ENCODE peak calls at places on chromosomes 16 and 17, in seven cellular contexts. N is endothelial cell, R is fibroblast of mammary gland, H is nephron progenitor cell, B is endothelial cell of umbilical vein, G is HCT116, M is uterus. D is an unnamed sample.

GRCh38 chr16:53147500-53148065 is 92.8 kb downstream of the CHD9 start:
- DNase-seq in R (no peak), G (no peak), H (no peak), B (peak; percentile 59), N (no peak), M (no peak), D (no peak)

GRCh38 chr17:42779942-42780815 is at the start of gene WNK4:
- DNase-seq in M (no peak), N (peak; percentile 32), B (peak; percentile 23), R (peak; percentile 46), H (peak; percentile 78), G (no peak), D (no peak)

GRCh38 chr17:62653002-62653830 is 25.7 kb downstream of the MRC2 start:
- DNase-seq in M (peak; percentile 74), R (peak; percentile 76), G (no peak), H (peak; percentile 81), B (peak; percentile 30), N (peak; percentile 53), D (peak; percentile 80)

GRCh38 chr16:175145-175949 is 1.1 kb upstream of the HBA1 start:
- DNase-seq in N (no peak), B (no peak), M (no peak), G (no peak), H (no peak), R (no peak), D (no peak)

GRCh38 chr17:33990943-33991706 is 264.0 kb upstream of the CCL2 start:
- DNase-seq in R (no peak), M (no peak), G (no peak), H (no peak), B (no peak), N (no peak), D (no peak)

GRCh38 chr17:58280480-58281217 is at the start of gene MPO:
- DNase-seq in G (no peak), H (no peak), M (no peak), N (no peak), R (no peak), B (no peak), D (no peak)

GRCh38 chr16:9966569-9967157 is 215.6 kb downstream of the GRIN2A start:
- DNase-seq in N (no peak), H (no peak), M (no peak), G (no peak), B (no peak), R (peak; percentile 47), D (no peak)

GRCh38 chr17:66789961-66790421 is 44.9 kb upstream of the CACNG5 start:
- DNase-seq in G (no peak), H (no peak), R (no peak), B (no peak), N (no peak), M (no peak), D (no peak)

GRCh38 chr17:19724501-19725420 is 8.4 kb upstream of the SLC47A2 start:
- DNase-seq in N (no peak), B (peak; percentile 44), H (no peak), G (no peak), M (peak; percentile 46), R (peak; percentile 8), D (peak; percentile 74)

GRCh38 chr17:2214047-2214717 is 89.4 kb downstream of the SMG6 start:
- DNase-seq in R (peak; percentile 95), B (peak; percentile 68), N (no peak), G (no peak), H (peak; percentile 34), M (peak; percentile 57), D (peak; percentile 69)

GRCh38 chr17:77738666-77739531 is 219.6 kb upstream of the TNRC6C start:
- DNase-seq in B (no peak), H (no peak), M (no peak), G (no peak), R (no peak), N (no peak), D (peak; percentile 89)

GRCh38 chr17:38879878-38880727 is 10.2 kb downstream of the LASP1 start:
- DNase-seq in R (peak; percentile 76), H (peak; percentile 63), G (no peak), M (peak; percentile 62), N (peak; percentile 60), B (peak; percentile 68), D (no peak)

GRCh38 chr17:83012161-83012800 is 67.1 kb upstream of the METRNL start:
- DNase-seq in B (no peak), G (no peak), H (no peak), N (no peak), M (no peak), R (no peak), D (no peak)

GRCh38 chr17:2828396-2829038 is 32.3 kb downstream of the RAP1GAP2 start:
- DNase-seq in G (peak; percentile 43), H (peak; percentile 93), R (peak; percentile 40), B (peak; percentile 44), M (peak; percentile 59), N (peak; percentile 89), D (peak; percentile 69)

GRCh38 chr16:9969580-9969979 is 212.6 kb downstream of the GRIN2A start:
- DNase-seq in M (no peak), N (no peak), B (no peak), G (no peak), H (no peak), R (peak; percentile 1), D (no peak)

GRCh38 chr17:59357929-59358328 is 26.5 kb downstream of the YPEL2 start:
- DNase-seq in N (no peak), H (no peak), G (no peak), R (peak; percentile 91), M (no peak), B (no peak), D (peak; percentile 47)

GRCh38 chr17:72122668-72123495 is 2.1 kb downstream of the SOX9 start:
- DNase-seq in R (peak; percentile 26), H (peak; percentile 70), B (no peak), N (peak; percentile 52), G (no peak), M (no peak), D (peak; percentile 71)

GRCh38 chr17:68036304-68037147 is 991 bp downstream of the KPNA2 start:
- DNase-seq in H (no peak), G (peak; percentile 36), M (no peak), B (no peak), R (peak; percentile 65), N (no peak), D (no peak)

GRCh38 chr16:85649411-85649977 is 36.4 kb downstream of the GSE1 start:
- DNase-seq in R (no peak), M (no peak), H (no peak), G (no peak), N (no peak), B (no peak), D (no peak)

GRCh38 chr17:2893422-2893914 is 97.2 kb downstream of the RAP1GAP2 start:
- DNase-seq in R (no peak), H (no peak), B (no peak), N (no peak), M (no peak), G (peak; percentile 90), D (no peak)

GRCh38 chr17:15029469-15029868 is 235.7 kb downstream of the PMP22 start:
- DNase-seq in G (no peak), M (no peak), B (no peak), H (no peak), N (no peak), R (no peak), D (no peak)

GRCh38 chr16:68778551-68779231 is 41.6 kb downstream of the CDH1 start:
- DNase-seq in N (no peak), B (no peak), H (no peak), G (no peak), R (no peak), M (no peak), D (no peak)
- TF ChIP-seq CTCF in N (no peak), B (no peak), H (no peak), G (no peak), R (no peak), M (no peak), D (no peak)

DNA sequence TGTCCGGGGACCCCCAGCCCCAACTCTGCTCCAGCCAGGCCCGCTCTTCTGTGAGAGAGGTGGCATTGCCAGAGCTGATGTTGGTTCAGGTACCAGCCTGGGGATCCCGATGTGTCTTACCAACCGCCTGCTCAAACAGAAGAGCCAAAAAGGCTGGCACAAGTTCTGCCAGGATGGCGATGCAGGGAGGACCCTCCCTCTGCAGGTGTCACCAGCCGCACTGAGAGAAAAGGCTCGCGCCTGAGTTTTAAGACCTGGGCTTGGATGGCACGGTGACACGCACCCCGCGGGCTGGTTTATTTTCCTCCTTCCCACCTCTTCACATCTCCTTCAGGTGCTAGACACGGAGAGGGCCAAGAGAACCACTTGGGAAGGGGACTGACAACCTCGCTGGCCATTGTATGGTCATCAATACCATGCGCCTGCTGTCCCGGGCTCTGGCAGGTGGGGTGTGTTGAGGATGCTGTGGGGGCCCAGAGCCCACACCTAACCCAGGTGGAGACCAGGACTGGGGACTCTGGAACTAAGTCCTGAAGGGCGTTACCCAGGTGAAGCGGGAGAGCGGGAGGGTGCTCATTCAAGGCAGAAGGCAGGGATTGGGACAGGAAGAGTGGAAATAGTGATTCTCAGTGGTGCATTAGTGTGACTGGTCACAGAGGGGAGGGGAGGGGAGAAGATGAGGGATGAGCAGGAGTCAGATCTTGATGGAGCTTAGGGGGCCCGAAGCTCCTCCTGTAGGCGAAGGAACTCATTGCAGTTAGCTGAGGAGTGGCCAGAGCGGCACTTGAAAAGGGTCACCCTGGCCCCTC is 16.3 kb downstream of the FOXJ1 start:
- DNase-seq in N (no peak), G (no peak), R (peak; percentile 14), B (no peak), H (no peak), M (no peak), D (no peak)
- TF ChIP-seq CTCF in N (no peak), G (no peak), R (peak; percentile 32), B (peak; percentile 17), H (peak; percentile 18), M (no peak), D (no peak)

DNA sequence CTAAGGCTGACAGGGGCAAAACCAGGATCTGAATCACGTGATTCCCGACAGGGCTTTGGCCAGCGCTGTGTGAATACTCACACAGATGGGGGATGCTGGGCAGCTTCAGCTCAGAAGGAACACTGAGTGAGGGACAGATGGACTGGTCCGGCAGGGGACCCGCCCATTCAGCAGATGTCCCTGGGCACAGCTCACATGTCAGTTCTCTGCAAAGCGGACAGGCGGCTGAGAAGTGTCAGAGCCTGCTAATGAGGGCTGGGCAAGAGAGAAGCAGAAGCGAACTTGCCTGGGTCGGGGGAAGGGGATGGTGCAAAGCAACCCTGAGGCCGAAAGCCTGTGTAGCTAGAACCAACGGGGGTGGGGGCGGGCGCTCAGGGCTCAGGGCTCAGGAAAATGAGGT is 11.9 kb upstream of the GLIS2 start:
- DNase-seq in B (no peak), G (no peak), R (no peak), N (no peak), M (no peak), H (no peak), D (no peak)
- TF ChIP-seq CTCF in B (no peak), G (no peak), R (no peak), N (no peak), M (no peak), H (no peak), D (no peak)

GRCh38 chr17:49365667-49366066 is 3.6 kb upstream of the ZNF652 start:
- DNase-seq in B (no peak), M (no peak), N (peak; percentile 14), H (no peak), R (peak; percentile 22), G (peak; percentile 65), D (no peak)
- TF ChIP-seq CTCF in B (peak; percentile 23), M (no peak), N (no peak), H (no peak), R (no peak), G (peak; percentile 26), D (no peak)

GRCh38 chr16:77402672-77403071 is 32.2 kb downstream of the ADAMTS18 start:
- DNase-seq in B (peak; percentile 49), G (no peak), R (no peak), N (no peak), M (no peak), H (no peak), D (no peak)
- TF ChIP-seq CTCF in B (no peak), G (no peak), R (no peak), N (no peak), M (no peak), H (no peak), D (no peak)

D was measured in tibial artery.